ENCODE peak calls at places on chromosomes 3 and 15, in seven cellular contexts. Z is CD4-positive, alpha-beta T cell; H is WTC11; M is AG04449; P is cardiac fibroblast; A is lung; D is GM20000. E is an unnamed sample.

GRCh38 chr3:141561426-141562034 is 74.7 kb downstream of the RASA2 start:
- DNase-seq in Z (peak; percentile 19), H (no peak), M (no peak), P (peak; percentile 86), A (no peak), D (peak; percentile 14), E (no peak)

GRCh38 chr3:53224026-53224425 is 31.8 kb downstream of the TKT start:
- DNase-seq in Z (no peak), H (no peak), M (no peak), P (no peak), A (no peak), D (no peak), E (no peak)

GRCh38 chr3:193783166-193783896 is 190.3 kb downstream of the OPA1 start:
- DNase-seq in Z (no peak), H (no peak), M (no peak), P (peak; percentile 25), A (no peak), D (no peak), E (no peak)

GRCh38 chr3:162729686-162730085 is 1233.1 kb downstream of the OTOL1 start:
- DNase-seq in Z (no peak), H (no peak), M (peak; percentile 2), P (no peak), A (no peak), D (no peak), E (no peak)

GRCh38 chr3:38457111-38458003 is 3.7 kb downstream of the ACVR2B start:
- DNase-seq in Z (no peak), H (no peak), M (no peak), P (no peak), A (no peak), D (peak; percentile 6), E (no peak)

GRCh38 chr3:127254730-127255129 is 33.1 kb downstream of the PRR20G start:
- DNase-seq in Z (no peak), H (no peak), M (no peak), P (no peak), A (no peak), D (no peak), E (peak; percentile 85)

GRCh38 chr3:47899495-47900108 is 96.7 kb downstream of the DHX30 start:
- DNase-seq in Z (no peak), H (no peak), M (no peak), P (no peak), A (no peak), D (no peak), E (no peak)

GRCh38 chr3:194472290-194472920 is 14.4 kb downstream of the ATP13A3 start:
- DNase-seq in Z (no peak), H (no peak), M (no peak), P (peak; percentile 80), A (no peak), D (peak; percentile 35), E (no peak)

GRCh38 chr3:52223449-52224408 is 1.7 kb downstream of the TLR9 start:
- DNase-seq in Z (no peak), H (no peak), M (no peak), P (no peak), A (no peak), D (no peak), E (no peak)

GRCh38 chr15:74781673-74782595 is at the start of gene CSK:
- DNase-seq in Z (peak; percentile 79), H (peak; percentile 58), M (no peak), P (peak; percentile 75), A (peak; percentile 62), D (peak; percentile 94), E (no peak)

GRCh38 chr3:140023616-140024530 is 88.9 kb downstream of the CLSTN2 start:
- DNase-seq in Z (no peak), H (no peak), M (no peak), P (no peak), A (no peak), D (no peak), E (peak; percentile 81)

GRCh38 chr3:10373686-10374261 is 52.9 kb upstream of the SEC13 start:
- DNase-seq in Z (no peak), H (no peak), M (no peak), P (peak; percentile 22), A (no peak), D (no peak), E (no peak)

GRCh38 chr3:71423151-71423906 is 160.2 kb downstream of the FOXP1 start:
- DNase-seq in Z (no peak), H (no peak), M (no peak), P (peak; percentile 10), A (no peak), D (no peak), E (no peak)

GRCh38 chr15:60009124-60009523 is 5.0 kb downstream of the FOXB1 start:
- DNase-seq in Z (no peak), H (no peak), M (no peak), P (no peak), A (no peak), D (no peak), E (no peak)

GRCh38 chr3:193771011-193771697 is 178.1 kb downstream of the OPA1 start:
- DNase-seq in Z (no peak), H (no peak), M (no peak), P (no peak), A (no peak), D (no peak), E (peak; percentile 72)

GRCh38 chr3:72847751-72848702 is at the start of gene SHQ1:
- DNase-seq in Z (peak; percentile 88), H (peak; percentile 93), M (peak; percentile 44), P (peak; percentile 95), A (peak; percentile 96), D (peak; percentile 89), E (peak; percentile 98)

GRCh38 chr3:172140499-172141391 is 101.4 kb downstream of the FNDC3B start:
- DNase-seq in Z (no peak), H (no peak), M (peak; percentile 88), P (peak; percentile 96), A (peak; percentile 60), D (no peak), E (no peak)

GRCh38 chr3:187742351-187743171 is 2.7 kb downstream of the BCL6 start:
- DNase-seq in Z (no peak), H (no peak), M (no peak), P (peak; percentile 52), A (no peak), D (no peak), E (no peak)
- TF ChIP-seq CTCF in Z (peak; percentile 9), H (no peak), M (no peak), P (no peak), A (no peak), D (no peak), E (no peak)

GRCh38 chr3:123724306-123724705 is 139.5 kb upstream of the HACD2 start:
- DNase-seq in Z (no peak), H (peak; percentile 36), M (no peak), P (peak; percentile 21), A (no peak), D (no peak), E (no peak)
- TF ChIP-seq CTCF in Z (no peak), H (no peak), M (peak; percentile 34), P (peak; percentile 33), A (no peak), D (no peak), E (no peak)

GRCh38 chr3:133663569-133664313 is 2.0 kb upstream of the TOPBP1 start:
- DNase-seq in Z (no peak), H (no peak), M (no peak), P (peak; percentile 63), A (no peak), D (peak; percentile 81), E (no peak)

GRCh38 chr3:133667118-133667517 is 5.4 kb upstream of the TOPBP1 start:
- DNase-seq in Z (no peak), H (no peak), M (no peak), P (no peak), A (no peak), D (no peak), E (no peak)

GRCh38 chr3:133661454-133662255 is at the start of gene TOPBP1:
- DNase-seq in Z (peak; percentile 70), H (peak; percentile 90), M (no peak), P (peak; percentile 64), A (peak; percentile 88), D (peak; percentile 96), E (no peak)

GRCh38 chr3:133659806-133660205 is 1.9 kb downstream of the TOPBP1 start:
- DNase-seq in Z (no peak), H (no peak), M (no peak), P (no peak), A (no peak), D (no peak), E (no peak)

DNA sequence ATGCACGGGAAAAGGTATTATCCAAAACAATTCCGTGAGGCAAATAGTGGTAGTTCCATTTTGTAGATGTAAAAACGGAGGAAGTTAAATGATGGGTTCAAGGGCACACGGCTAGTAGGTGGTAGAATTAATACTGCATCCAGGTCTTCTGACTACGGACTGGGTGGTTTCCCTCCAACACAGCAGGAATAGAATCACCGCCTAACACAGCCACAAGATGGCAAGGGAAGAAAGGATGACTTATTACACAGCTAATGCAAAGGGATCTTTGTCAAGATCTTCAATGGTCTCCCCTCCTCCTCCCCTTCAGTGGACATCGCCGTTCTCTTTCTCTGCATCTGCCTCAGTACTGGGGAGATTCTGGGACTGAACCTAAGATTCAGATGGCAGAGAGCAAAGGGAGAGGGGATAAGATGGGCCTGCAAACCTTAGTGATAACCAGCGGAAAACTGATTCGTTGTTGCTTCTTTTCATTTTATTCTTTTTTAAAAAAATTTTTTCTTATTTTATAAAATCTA is 574 bp upstream of the TOPBP1 start:
- DNase-seq in Z (no peak), H (no peak), M (no peak), P (peak; percentile 28), A (no peak), D (peak; percentile 63), E (no peak)
- TF ChIP-seq CTCF in Z (no peak), H (no peak), M (no peak), P (peak; percentile 25), A (no peak), D (no peak), E (no peak)

GRCh38 chr15:77185242-77185785 is 114.4 kb upstream of the TSPAN3 start:
- DNase-seq in Z (no peak), H (no peak), M (no peak), P (peak; percentile 32), A (no peak), D (no peak), E (no peak)

GRCh38 chr15:77187751-77188464 is 117.0 kb upstream of the TSPAN3 start:
- DNase-seq in Z (no peak), H (no peak), M (no peak), P (peak; percentile 87), A (peak; percentile 41), D (peak; percentile 30), E (no peak)

GRCh38 chr15:77183066-77183465 is 112.2 kb upstream of the TSPAN3 start:
- DNase-seq in Z (no peak), H (no peak), M (no peak), P (no peak), A (no peak), D (no peak), E (no peak)

GRCh38 chr15:77191230-77191834 is 120.4 kb upstream of the TSPAN3 start:
- DNase-seq in Z (no peak), H (no peak), M (no peak), P (no peak), A (no peak), D (no peak), E (no peak)

DNA sequence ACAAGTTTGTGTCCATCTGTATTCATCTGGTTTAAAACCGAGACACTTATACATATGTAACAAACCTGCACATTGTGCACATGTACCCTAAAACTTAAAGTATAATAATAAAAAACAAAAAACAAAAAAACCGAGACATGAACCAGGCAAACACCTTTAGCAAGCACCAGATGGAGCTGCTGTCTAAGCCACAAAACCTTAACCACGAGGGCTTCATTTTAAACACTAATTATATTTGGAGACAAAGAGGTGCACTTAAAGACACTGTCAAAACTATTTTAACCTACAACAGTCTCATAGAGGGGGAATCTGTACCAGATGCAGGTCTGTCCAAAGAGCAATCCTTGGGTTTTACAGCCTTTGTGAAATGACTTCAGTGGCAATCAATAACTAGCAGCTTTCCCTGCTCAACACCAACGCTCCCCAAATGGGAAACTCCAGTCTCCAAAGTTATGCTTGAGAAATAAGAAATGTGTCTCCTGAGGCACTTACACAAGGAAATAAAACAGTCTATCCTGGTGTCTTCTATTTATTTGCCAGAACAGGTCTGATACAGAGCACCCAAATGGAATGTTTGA is 115.7 kb upstream of the TSPAN3 start:
- DNase-seq in Z (no peak), H (no peak), M (no peak), P (peak; percentile 68), A (no peak), D (peak; percentile 26), E (no peak)
- TF ChIP-seq CTCF in Z (peak; percentile 16), H (no peak), M (peak; percentile 32), P (peak; percentile 51), A (peak; percentile 18), D (peak; percentile 17), E (peak; percentile 38)

E was measured in esophagus muscularis mucosa.